ENCODE peak calls at places on chromosome 16, in seven cellular contexts. B is IMR-90, Q is H9, M is neuronal stem cell, U is mesendoderm, F is H1, C is trophoblast cell. W is an unnamed sample.

GRCh38 chr16:12538667-12539081 is 265.0 kb downstream of the CPPED1 start:
- DNase-seq in C (no peak), M (no peak), F (no peak), Q (no peak), B (no peak), U (no peak), W (peak; percentile 24)

GRCh38 chr16:11328172-11329079 is 16.8 kb upstream of the RMI2 start:
- DNase-seq in U (peak; percentile 99), C (peak; percentile 90), Q (peak; percentile 97), B (peak; percentile 97), F (peak; percentile 94), M (peak; percentile 62), W (peak; percentile 98)

GRCh38 chr16:57377080-57377841 is 5.0 kb downstream of the CX3CL1 start:
- DNase-seq in M (no peak), B (peak; percentile 85), U (peak; percentile 69), Q (peak; percentile 48), F (no peak), C (peak; percentile 60), W (peak; percentile 94)

GRCh38 chr16:50617630-50618184 is 63.4 kb downstream of the SNX20 start:
- DNase-seq in M (no peak), C (no peak), F (no peak), B (no peak), Q (no peak), U (peak; percentile 4), W (peak; percentile 17)

GRCh38 chr16:2003827-2004641 is 5.6 kb downstream of the ZNF598 start:
- DNase-seq in C (peak; percentile 90), B (peak; percentile 81), U (peak; percentile 98), Q (peak; percentile 97), M (peak; percentile 93), F (peak; percentile 90), W (peak; percentile 92)

GRCh38 chr16:88888057-88888777 is 21.8 kb upstream of the PABPN1L start:
- DNase-seq in C (no peak), F (no peak), M (no peak), B (no peak), U (no peak), Q (no peak), W (no peak)

GRCh38 chr16:55700067-55700466 is 44.3 kb downstream of the SLC6A2 start:
- DNase-seq in M (no peak), Q (no peak), U (no peak), B (no peak), F (no peak), C (no peak), W (no peak)

GRCh38 chr16:51442140-51442539 is 291.1 kb upstream of the SALL1 start:
- DNase-seq in Q (no peak), B (no peak), M (no peak), F (no peak), U (no peak), C (no peak), W (no peak)

GRCh38 chr16:23700509-23700908 is 12.5 kb downstream of the ERN2 start:
- DNase-seq in Q (peak; percentile 81), C (no peak), U (peak; percentile 38), F (no peak), M (no peak), B (no peak), W (no peak)

GRCh38 chr16:47920709-47921108 is 235.1 kb downstream of the ABCC12 start:
- DNase-seq in Q (no peak), U (no peak), F (no peak), B (no peak), M (no peak), C (no peak), W (no peak)

GRCh38 chr16:48041861-48042435 is 113.8 kb downstream of the ABCC12 start:
- DNase-seq in C (peak; percentile 35), U (peak; percentile 78), Q (peak; percentile 64), F (no peak), B (no peak), M (no peak), W (no peak)

GRCh38 chr16:73713817-73714495 is 582.7 kb upstream of the PSMD7 start:
- DNase-seq in B (peak; percentile 4), M (no peak), C (peak; percentile 15), Q (peak; percentile 60), U (peak; percentile 72), F (no peak), W (no peak)

GRCh38 chr16:71520550-71520949 is 5.7 kb upstream of the CHST4 start:
- DNase-seq in Q (no peak), U (no peak), F (no peak), C (peak; percentile 95), B (no peak), M (no peak), W (no peak)
- H2BK5ac ChIP-seq in Q (no peak overlapping the region), U (no peak overlapping the region), F (no peak overlapping the region), C (no peak overlapping the region), B (no peak overlapping the region), M (no peak overlapping the region), W (no peak overlapping the region)

GRCh38 chr16:65574311-65574966 is 452.6 kb upstream of the CDH11 start:
- DNase-seq in M (no peak), Q (no peak), B (no peak), U (no peak), C (no peak), F (no peak), W (no peak)

GRCh38 chr16:65570261-65570660 is 448.4 kb upstream of the CDH11 start:
- DNase-seq in M (no peak), Q (no peak), B (no peak), U (no peak), C (no peak), F (no peak), W (no peak)

GRCh38 chr16:65576139-65576538 is 454.3 kb upstream of the CDH11 start:
- DNase-seq in U (no peak), Q (no peak), M (no peak), F (no peak), C (no peak), B (no peak), W (no peak)

GRCh38 chr16:65576631-65577030 is 454.8 kb upstream of the CDH11 start:
- DNase-seq in F (peak; percentile 43), Q (peak; percentile 88), U (peak; percentile 83), B (no peak), C (no peak), M (no peak), W (no peak)

DNA sequence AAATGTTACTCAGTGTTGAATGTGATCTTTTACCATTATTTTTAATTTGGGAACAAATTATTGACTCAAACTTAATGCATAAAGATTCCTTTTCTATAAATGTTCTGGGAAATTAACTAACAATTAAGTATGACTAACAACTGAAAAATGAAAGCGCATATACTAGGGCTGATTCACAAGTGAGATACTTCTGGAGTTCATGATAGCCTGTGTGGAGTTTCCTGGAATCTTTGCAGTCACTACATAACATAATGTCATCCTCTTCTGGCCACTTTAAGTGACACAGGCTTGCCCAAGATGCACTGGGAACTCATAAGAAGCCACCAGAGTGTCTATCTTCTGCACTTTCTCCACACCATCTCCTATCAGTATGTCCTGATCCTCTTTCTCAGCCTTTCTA is 450.3 kb upstream of the CDH11 start:
- DNase-seq in M (no peak), B (peak; percentile 88), U (no peak), C (peak; percentile 1), Q (no peak), F (no peak), W (peak; percentile 86)
- H2BK5ac ChIP-seq in M (no peak overlapping the region), B (peak overlapping the region; percentile 75), U (no peak overlapping the region), C (peak overlapping the region; percentile 44), Q (no peak overlapping the region), F (no peak overlapping the region), W (no peak overlapping the region)

GRCh38 chr16:84461029-84461415 is 43.4 kb downstream of the MEAK7 start:
- DNase-seq in M (no peak), U (no peak), C (no peak), Q (peak; percentile 20), B (no peak), F (no peak), W (no peak)

GRCh38 chr16:84459517-84459894 is 45.0 kb downstream of the MEAK7 start:
- DNase-seq in M (no peak), B (no peak), Q (peak; percentile 10), C (no peak), U (no peak), F (no peak), W (no peak)

GRCh38 chr16:84458606-84459516 is 45.6 kb downstream of the MEAK7 start:
- DNase-seq in U (no peak), F (no peak), C (peak; percentile 50), B (no peak), M (no peak), Q (peak; percentile 20), W (no peak)

GRCh38 chr16:84460406-84461028 is 43.9 kb downstream of the MEAK7 start:
- DNase-seq in Q (peak; percentile 27), C (no peak), B (no peak), M (no peak), U (no peak), F (no peak), W (no peak)

DNA sequence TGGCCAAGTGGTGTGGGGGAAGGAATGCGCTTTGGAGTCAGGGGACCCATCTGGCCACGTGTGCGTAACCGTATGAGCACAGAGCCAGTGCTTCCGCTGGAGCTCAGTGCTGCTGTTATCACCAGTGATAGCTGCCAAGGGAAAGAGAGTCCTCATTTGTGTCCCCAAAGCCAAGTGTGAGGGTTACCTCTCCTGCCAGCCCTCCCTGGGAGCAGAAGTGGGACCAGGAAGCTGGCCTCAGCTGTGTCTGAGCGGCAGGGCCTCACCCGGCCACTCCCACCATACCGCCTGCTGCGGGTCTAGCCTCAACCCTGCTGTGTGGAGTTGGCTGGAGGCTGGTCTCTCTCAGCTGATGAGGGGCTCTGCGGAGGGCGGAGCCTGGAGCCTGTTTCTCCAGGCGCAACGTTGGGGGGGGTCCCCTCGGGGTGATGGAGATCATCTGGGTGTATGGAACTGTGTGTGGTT is 44.5 kb downstream of the MEAK7 start:
- DNase-seq in M (no peak), Q (no peak), C (no peak), F (no peak), B (no peak), U (no peak), W (no peak)
- H2BK5ac ChIP-seq in M (no peak overlapping the region), Q (no peak overlapping the region), C (no peak overlapping the region), F (no peak overlapping the region), B (no peak overlapping the region), U (no peak overlapping the region), W (no peak overlapping the region)

GRCh38 chr16:3321802-3322201 is 16.5 kb downstream of the ZNF75A start:
- DNase-seq in C (no peak), M (no peak), Q (no peak), F (no peak), B (no peak), U (no peak), W (no peak)
- H2BK5ac ChIP-seq in C (no peak overlapping the region), M (no peak overlapping the region), Q (no peak overlapping the region), F (no peak overlapping the region), B (no peak overlapping the region), U (no peak overlapping the region), W (no peak overlapping the region)

GRCh38 chr16:86996081-86996480 is 321.1 kb downstream of the C16orf95 start:
- DNase-seq in C (no peak), Q (no peak), M (no peak), U (no peak), F (no peak), B (no peak), W (no peak)
- H2BK5ac ChIP-seq in C (no peak overlapping the region), Q (no peak overlapping the region), M (peak overlapping the region; percentile 2), U (no peak overlapping the region), F (no peak overlapping the region), B (no peak overlapping the region), W (no peak overlapping the region)

W was measured in mesenchymal stem cell.